ENCODE peak calls at places on chromosomes 1 and 21, in four cellular contexts. J, U, V and B are unnamed samples.

GRCh38 chr1:57424231-57425027 is 569 bp upstream of the DAB1 start:
- DNase-seq in J (peak), U (peak), V (peak), B (peak)

GRCh38 chr21:28776251-28776650 is 216.4 kb downstream of the LTN1 start:
- DNase-seq in J (peak), U (peak), V (no peak), B (no peak)

GRCh38 chr1:65458730-65459396 is 38.4 kb downstream of the LEPR start:
- DNase-seq in J (no peak), U (peak), V (no peak), B (no peak)

GRCh38 chr1:50333595-50333974 is 89.7 kb downstream of the DMRTA2 start:
- DNase-seq in J (peak), U (peak), V (no peak), B (peak)

GRCh38 chr1:155241069-155241679 is 14.1 kb downstream of the ENTREP3 start:
- DNase-seq in J (peak), U (peak), V (peak), B (peak)

GRCh38 chr1:213830371-213830770 is 157.4 kb upstream of the PROX1 start:
- DNase-seq in J (no peak), U (no peak), V (no peak), B (no peak)

GRCh38 chr1:39026051-39026946 is at the start of gene NDUFS5:
- DNase-seq in J (peak), U (peak), V (peak), B (peak)

GRCh38 chr1:3590145-3590768 is 21.1 kb downstream of the MEGF6 start:
- DNase-seq in J (no peak), U (no peak), V (no peak), B (no peak)

GRCh38 chr1:219189021-219189824 is 15.5 kb downstream of the LYPLAL1 start:
- DNase-seq in J (peak), U (peak), V (peak), B (no peak)

GRCh38 chr1:58618303-58618702 is 41.3 kb upstream of the TACSTD2 start:
- DNase-seq in J (peak), U (peak), V (peak), B (no peak)

GRCh38 chr1:155933591-155934096 is 569 bp downstream of the KHDC4 start:
- DNase-seq in J (no peak), U (no peak), V (no peak), B (peak)

GRCh38 chr1:68024635-68025338 is 25.6 kb downstream of the DIRAS3 start:
- DNase-seq in J (no peak), U (no peak), V (no peak), B (no peak)

GRCh38 chr1:22452401-22452963 is 831 bp downstream of the ZBTB40 start:
- DNase-seq in J (peak), U (peak), V (no peak), B (no peak)

GRCh38 chr1:112619518-112620458 is at the start of gene CAPZA1:
- DNase-seq in J (peak), U (peak), V (peak), B (peak)

GRCh38 chr1:71638081-71638766 is 557.4 kb upstream of the ZRANB2 start:
- DNase-seq in J (peak), U (peak), V (no peak), B (no peak)

GRCh38 chr1:227428803-227429202 is 110.5 kb upstream of the CDC42BPA start:
- DNase-seq in J (peak), U (peak), V (peak), B (no peak)

GRCh38 chr1:94235189-94236020 is 2.0 kb downstream of the ARHGAP29 start:
- DNase-seq in J (no peak), U (no peak), V (no peak), B (no peak)

GRCh38 chr1:222582099-222582774 is 7.5 kb downstream of the TAF1A start:
- DNase-seq in J (peak), U (peak), V (no peak), B (no peak)

GRCh38 chr21:44709426-44710293 is 1.7 kb downstream of the TSPEAR start:
- DNase-seq in J (peak), U (no peak), V (no peak), B (peak)

GRCh38 chr1:172054172-172054571 is 212.9 kb downstream of the DNM3 start:
- DNase-seq in J (no peak), U (peak), V (no peak), B (no peak)

GRCh38 chr1:230422221-230422981 is 3.7 kb downstream of the PGBD5 start:
- DNase-seq in J (no peak), U (no peak), V (no peak), B (peak)

GRCh38 chr1:41072051-41072450 is 50.5 kb upstream of the SLFNL1 start:
- DNase-seq in J (peak), U (peak), V (no peak), B (no peak)

GRCh38 chr21:37921091-37921490 is 4.8 kb upstream of the KCNJ6 start:
- DNase-seq in J (peak), U (no peak), V (no peak), B (no peak)

GRCh38 chr1:235937123-235937522 is 70.4 kb upstream of the LYST start:
- DNase-seq in J (no peak), U (no peak), V (no peak), B (no peak)

GRCh38 chr21:43362928-43363314 is 64.0 kb downstream of the SIK1 start:
- DNase-seq in J (peak), U (no peak), V (no peak), B (no peak)

GRCh38 chr1:81549588-81550127 is 251.1 kb upstream of the ADGRL2 start:
- DNase-seq in J (peak), U (peak), V (peak), B (peak)

GRCh38 chr21:26798856-26799751 is 46.1 kb downstream of the ADAMTS1 start:
- DNase-seq in J (no peak), U (peak), V (no peak), B (no peak)

GRCh38 chr1:104408268-104408667 is 658.6 kb downstream of the AMY1C start:
- DNase-seq in J (no peak), U (no peak), V (no peak), B (no peak)

GRCh38 chr1:201612645-201613044 is 73.7 kb downstream of the NAV1 start:
- DNase-seq in J (no peak), U (no peak), V (no peak), B (no peak)

GRCh38 chr1:210910020-210910575 is 223.8 kb downstream of the KCNH1 start:
- DNase-seq in J (no peak), U (no peak), V (no peak), B (no peak)

GRCh38 chr1:115084902-115085505 is 4.3 kb downstream of the TSPAN2 start:
- DNase-seq in J (peak), U (no peak), V (no peak), B (no peak)

GRCh38 chr1:112686417-112686816 is 12.0 kb downstream of the MOV10 start:
- DNase-seq in J (no peak), U (no peak), V (no peak), B (no peak)

GRCh38 chr1:99644302-99645004 is 1.5 kb upstream of the PALMD start:
- DNase-seq in J (no peak), U (no peak), V (no peak), B (no peak)

GRCh38 chr1:3930282-3930681 is 30.2 kb upstream of the C1orf174 start:
- DNase-seq in J (no peak), U (no peak), V (no peak), B (no peak)

GRCh38 chr1:69081671-69082070 is 486.1 kb upstream of the LRRC7 start:
- DNase-seq in J (no peak), U (no peak), V (no peak), B (no peak)

GRCh38 chr1:85584264-85584781 is 3.8 kb downstream of the CCN1 start:
- DNase-seq in J (peak), U (peak), V (no peak), B (peak)

GRCh38 chr1:85582687-85583354 is 2.3 kb downstream of the CCN1 start:
- DNase-seq in J (peak), U (peak), V (no peak), B (no peak)

GRCh38 chr1:85581802-85582686 is 1.5 kb downstream of the CCN1 start:
- DNase-seq in J (peak), U (peak), V (no peak), B (peak)

GRCh38 chr1:85584923-85585322 is 4.4 kb downstream of the CCN1 start:
- DNase-seq in J (peak), U (peak), V (no peak), B (no peak)

GRCh38 chr1:85583355-85584263 is 3.0 kb downstream of the CCN1 start:
- DNase-seq in J (peak), U (peak), V (no peak), B (no peak)
- H3K4me3 ChIP-seq in J (peak), U (peak), V (peak), B (no peak)

GRCh38 chr1:54865238-54866073 is 21.5 kb downstream of the DHCR24 start:
- DNase-seq in J (no peak), U (no peak), V (no peak), B (no peak)

GRCh38 chr1:54869173-54869851 is 17.7 kb downstream of the DHCR24 start:
- DNase-seq in J (no peak), U (no peak), V (no peak), B (no peak)

GRCh38 chr1:54866801-54867716 is 19.9 kb downstream of the DHCR24 start:
- DNase-seq in J (no peak), U (no peak), V (no peak), B (no peak)

GRCh38 chr1:54864460-54865208 is 22.4 kb downstream of the DHCR24 start:
- DNase-seq in J (no peak), U (no peak), V (no peak), B (no peak)

GRCh38 chr1:54867717-54868057 is 19.3 kb downstream of the DHCR24 start:
- DNase-seq in J (no peak), U (no peak), V (no peak), B (no peak)
- H3K4me3 ChIP-seq in J (no peak), U (no peak), V (no peak), B (no peak)

GRCh38 chr1:248904437-248905216 is 1.4 kb upstream of the PGBD2 start:
- DNase-seq in J (no peak), U (no peak), V (no peak), B (no peak)

GRCh38 chr1:248905949-248906740 is at the start of gene PGBD2:
- DNase-seq in J (peak), U (peak), V (peak), B (peak)

GRCh38 chr1:248905662-248905948 is 430 bp upstream of the PGBD2 start:
- DNase-seq in J (no peak), U (no peak), V (no peak), B (no peak)

GRCh38 chr1:248901578-248901977 is 4.5 kb upstream of the PGBD2 start:
- DNase-seq in J (no peak), U (no peak), V (no peak), B (no peak)

GRCh38 chr1:248906741-248907661 is 966 bp downstream of the PGBD2 start:
- DNase-seq in J (peak), U (no peak), V (no peak), B (no peak)
- H3K4me3 ChIP-seq in J (peak), U (peak), V (peak), B (peak)

GRCh38 chr1:48649880-48650279 is 126.8 kb downstream of the BEND5 start:
- DNase-seq in J (no peak), U (no peak), V (no peak), B (no peak)

GRCh38 chr1:48643193-48643592 is 133.5 kb downstream of the BEND5 start:
- DNase-seq in J (no peak), U (no peak), V (no peak), B (no peak)

GRCh38 chr1:48645883-48646282 is 130.8 kb downstream of the BEND5 start:
- DNase-seq in J (no peak), U (no peak), V (no peak), B (peak)

GRCh38 chr1:48644190-48644930 is 132.3 kb downstream of the BEND5 start:
- DNase-seq in J (no peak), U (no peak), V (no peak), B (no peak)

GRCh38 chr1:48644950-48645605 is 131.6 kb downstream of the BEND5 start:
- DNase-seq in J (no peak), U (no peak), V (no peak), B (no peak)
- H3K4me3 ChIP-seq in J (no peak), U (no peak), V (no peak), B (no peak)

GRCh38 chr1:204409111-204409510 is 2.5 kb downstream of the PPP1R15B start:
- DNase-seq in J (peak), U (no peak), V (no peak), B (no peak)

GRCh38 chr1:204406621-204407020 is 5.0 kb downstream of the PPP1R15B start:
- DNase-seq in J (no peak), U (no peak), V (no peak), B (no peak)

GRCh38 chr1:204407314-204407971 is 4.2 kb downstream of the PPP1R15B start:
- DNase-seq in J (no peak), U (no peak), V (no peak), B (no peak)

GRCh38 chr1:204408602-204409001 is 3.0 kb downstream of the PPP1R15B start:
- DNase-seq in J (no peak), U (no peak), V (no peak), B (no peak)

GRCh38 chr1:204408074-204408507 is 3.5 kb downstream of the PPP1R15B start:
- DNase-seq in J (peak), U (peak), V (no peak), B (no peak)
- H3K4me3 ChIP-seq in J (peak), U (peak), V (peak), B (peak)

DNA sequence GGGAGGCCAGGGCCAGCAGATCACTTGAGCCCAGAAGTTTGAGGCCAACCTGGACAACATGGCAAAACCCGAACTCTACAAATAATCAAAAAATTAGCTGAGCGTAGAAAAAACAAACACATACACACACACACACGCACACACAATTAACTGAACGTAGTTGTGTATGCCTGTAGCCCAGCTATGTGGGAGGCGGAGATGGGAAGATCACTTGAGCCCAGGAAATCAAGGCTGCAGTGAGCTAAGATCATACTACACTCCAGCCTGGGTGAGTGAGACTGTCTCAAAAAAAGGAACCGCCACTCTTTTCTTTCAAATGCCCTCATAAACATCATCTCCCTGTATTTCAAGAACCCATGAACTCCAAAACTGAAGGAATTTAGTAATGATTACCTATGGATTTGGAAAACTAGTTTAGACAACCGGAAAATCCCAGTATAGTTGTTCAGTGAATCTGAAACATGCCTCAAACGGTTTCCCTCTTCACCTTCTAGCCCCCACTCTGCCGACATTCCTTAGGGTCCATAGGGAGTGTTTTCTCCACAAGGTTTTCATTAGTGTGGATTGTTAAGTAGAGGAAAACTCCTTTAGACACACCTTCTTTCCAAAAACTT is 4.5 kb downstream of the TXNIP start:
- DNase-seq in J (no peak), U (no peak), V (no peak), B (no peak)
- H3K4me3 ChIP-seq in J (no peak), U (no peak), V (no peak), B (no peak)